ENCODE peak calls at places on chromosomes 12 and 14, in five cellular contexts. P is PC-9, I is GM20000, C is mesothelial cell of epicardium, M is endothelial cell. V is an unnamed sample.

GRCh38 chr14:49483266-49483665 is 102.9 kb downstream of the RPS29 start:
- DNase-seq in P (no peak), I (no peak), C (no peak), M (no peak), V (no peak)

GRCh38 chr14:97456958-97457357 is 659.8 kb downstream of the VRK1 start:
- DNase-seq in P (no peak), I (no peak), C (no peak), M (no peak), V (no peak)

GRCh38 chr12:14982562-14982961 is 9.7 kb downstream of the PDE6H start:
- DNase-seq in P (no peak), I (no peak), C (no peak), M (no peak), V (no peak)

GRCh38 chr14:89540830-89541470 is 123.9 kb upstream of the FOXN3 start:
- DNase-seq in P (no peak), I (no peak), C (no peak), M (no peak), V (no peak)

GRCh38 chr12:121241203-121241970 is 31.5 kb downstream of the P2RX4 start:
- DNase-seq in P (no peak), I (no peak), C (no peak), M (no peak), V (no peak)

GRCh38 chr14:53432378-53432802 is 279.3 kb upstream of the DDHD1 start:
- DNase-seq in P (peak; percentile 25), I (peak; percentile 60), C (no peak), M (peak; percentile 28), V (peak; percentile 40)

GRCh38 chr12:71397433-71397954 is 42.1 kb upstream of the LGR5 start:
- DNase-seq in P (no peak), I (no peak), C (no peak), M (no peak), V (no peak)

GRCh38 chr12:96354844-96355534 is 45.2 kb downstream of the CDK17 start:
- DNase-seq in P (no peak), I (no peak), C (no peak), M (no peak), V (no peak)